ENCODE peak calls at places on chromosomes 1 and 21, in four cellular contexts. Q is body of pancreas, Y is A673, G is tibial artery. H is an unnamed sample.

GRCh38 chr1:216223521-216223920 is 199.7 kb downstream of the USH2A start:
- DNase-seq in Q (no peak), Y (peak; percentile 33), G (no peak), H (no peak)

GRCh38 chr1:109823543-109824348 is 60.0 kb upstream of the EPS8L3 start:
- DNase-seq in Q (peak; percentile 28), G (peak; percentile 70), Y (no peak), H (no peak)

GRCh38 chr21:44784810-44785209 is 16.8 kb downstream of the UBE2G2 start:
- DNase-seq in G (no peak), Q (no peak), Y (no peak), H (no peak)

GRCh38 chr21:32360401-32360981 is 32.3 kb downstream of the URB1 start:
- DNase-seq in Q (no peak), G (no peak), Y (no peak), H (no peak)

GRCh38 chr1:6259491-6260362 is 1.2 kb downstream of the GPR153 start:
- DNase-seq in G (peak; percentile 83), Q (peak; percentile 70), Y (peak; percentile 87), H (peak; percentile 87)

GRCh38 chr1:112807999-112808398 is 92.9 kb upstream of the PPM1J start:
- DNase-seq in G (no peak), Y (no peak), Q (no peak), H (no peak)

GRCh38 chr1:20141466-20141865 is 2.3 kb downstream of the PLA2G2F start:
- DNase-seq in Q (no peak), G (no peak), Y (no peak), H (no peak)

GRCh38 chr1:156359973-156360372 is 9.0 kb upstream of the RHBG start:
- DNase-seq in Y (peak; percentile 40), G (no peak), Q (no peak), H (no peak)

GRCh38 chr1:225182701-225183100 is 245.1 kb downstream of the LBR start:
- DNase-seq in G (no peak), Y (no peak), Q (no peak), H (no peak)

GRCh38 chr1:23444104-23444533 is 19.6 kb upstream of the TCEA3 start:
- DNase-seq in Y (no peak), Q (peak; percentile 30), G (peak; percentile 93), H (peak; percentile 82)

GRCh38 chr1:59732219-59732955 is 82.4 kb upstream of the HOOK1 start:
- DNase-seq in Q (no peak), Y (no peak), G (no peak), H (no peak)

GRCh38 chr1:54975709-54976108 is 4.7 kb upstream of the TMEM61 start:
- DNase-seq in Q (no peak), Y (no peak), G (no peak), H (no peak)

GRCh38 chr1:146036990-146037646 is 15.6 kb upstream of the HJV start:
- DNase-seq in G (peak; percentile 82), Q (peak; percentile 86), Y (peak; percentile 95), H (no peak)

GRCh38 chr1:35675773-35676172 is 34.4 kb upstream of the PSMB2 start:
- DNase-seq in Y (peak; percentile 39), G (no peak), Q (no peak), H (no peak)

GRCh38 chr1:86757272-86757984 is 53.1 kb downstream of the SH3GLB1 start:
- DNase-seq in Y (peak; percentile 62), G (peak; percentile 39), Q (no peak), H (no peak)

GRCh38 chr1:210584439-210585113 is 255.9 kb downstream of the HHAT start:
- DNase-seq in Y (peak; percentile 91), G (peak; percentile 67), Q (peak; percentile 85), H (peak; percentile 64)

GRCh38 chr21:15289896-15290841 is 225.4 kb upstream of the NRIP1 start:
- DNase-seq in Y (peak; percentile 74), G (no peak), Q (peak; percentile 88), H (no peak)

GRCh38 chr1:197199923-197200467 is 53.5 kb upstream of the ASPM start:
- DNase-seq in G (no peak), Q (no peak), Y (peak; percentile 4), H (no peak)
- H3K4me1 ChIP-seq in G (peaks cover 59% of the 10 kb centered on the region), Q (peaks cover 25% of the 10 kb centered on the region), Y (peaks cover 15% of the 10 kb centered on the region), H (no peaks in the 10 kb centered on the region)

GRCh38 chr21:38229260-38229877 is 27.4 kb upstream of the KCNJ15 start:
- DNase-seq in Y (no peak), Q (no peak), G (no peak), H (no peak)
- H3K4me1 ChIP-seq in Y (no peaks in the 10 kb centered on the region), Q (peaks cover 16% of the 10 kb centered on the region), G (peaks cover 5% of the 10 kb centered on the region), H (no peaks in the 10 kb centered on the region)

GRCh38 chr1:206102292-206102936 is 14.8 kb downstream of the AVPR1B start:
- DNase-seq in G (no peak), Q (no peak), Y (no peak), H (no peak)
- H3K4me1 ChIP-seq in G (peaks cover 5% of the 10 kb centered on the region), Q (peaks cover 6% of the 10 kb centered on the region), Y (no peaks in the 10 kb centered on the region), H (peaks cover 3% of the 10 kb centered on the region)

DNA sequence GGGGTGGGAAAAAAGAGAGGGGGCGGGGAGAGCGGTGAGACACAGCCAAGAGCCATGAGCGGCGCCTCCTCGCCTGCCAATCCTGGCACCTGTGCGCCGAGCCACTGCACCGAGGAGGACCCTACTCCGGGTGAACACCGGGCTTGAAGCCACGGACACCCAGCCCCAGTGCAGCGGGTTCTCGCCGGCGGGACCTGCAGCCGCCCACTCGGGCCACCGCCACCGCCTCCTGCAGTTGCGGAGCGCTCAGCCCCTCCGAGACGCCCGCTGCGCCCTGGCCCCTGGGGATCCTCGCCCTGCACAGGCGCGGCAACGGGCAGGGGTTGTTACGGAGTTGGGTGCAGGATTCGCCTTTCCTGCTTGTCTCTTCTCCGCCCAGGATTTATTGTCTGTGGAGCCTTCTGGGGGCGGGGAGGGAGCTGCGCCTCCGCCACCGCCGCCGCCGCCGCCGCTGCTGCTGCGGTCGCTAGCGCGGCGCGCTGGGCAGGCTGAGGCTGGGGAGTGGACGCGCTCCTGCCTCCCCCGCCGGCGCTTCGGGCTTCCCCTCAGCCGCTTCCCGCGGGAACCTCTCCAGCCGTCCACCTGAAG is at the start of gene LRRC7:
- DNase-seq in Q (peak; percentile 22), Y (peak; percentile 38), G (no peak), H (no peak)
- H3K4me1 ChIP-seq in Q (peaks cover 25% of the 10 kb centered on the region), Y (peaks cover 18% of the 10 kb centered on the region), G (peaks cover 27% of the 10 kb centered on the region), H (peaks cover 6% of the 10 kb centered on the region)

DNA sequence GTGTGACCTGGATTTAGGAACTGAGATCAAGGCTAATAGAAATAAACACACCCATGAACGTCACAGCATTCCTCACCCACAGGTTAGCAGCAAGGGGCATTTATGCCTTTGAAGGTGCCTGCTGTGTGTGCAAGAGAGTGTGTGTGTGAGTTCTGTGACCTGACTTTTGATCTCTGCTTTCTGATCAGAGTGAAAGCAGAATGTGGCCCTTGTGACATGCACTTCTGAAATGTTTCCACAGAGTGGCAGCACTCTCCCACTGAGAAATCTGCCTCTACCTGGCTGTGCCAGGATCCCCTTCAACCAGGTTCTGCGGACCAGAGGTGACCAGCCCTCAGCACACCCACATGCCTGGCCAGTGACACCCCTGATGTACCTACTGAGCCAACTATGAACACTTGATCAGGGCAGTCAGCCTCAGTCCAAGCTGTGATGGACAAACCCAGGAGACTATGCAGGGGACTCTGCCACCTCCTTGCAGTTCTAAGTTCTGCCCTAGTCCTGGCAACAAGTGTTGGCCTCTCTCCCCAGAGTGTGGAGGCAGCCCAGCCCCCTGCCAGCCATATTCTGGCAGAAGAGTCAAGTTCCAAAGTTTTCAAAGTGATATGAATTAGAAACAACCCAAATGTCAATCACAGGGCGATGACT is 41.0 kb downstream of the RXRG start:
- DNase-seq in Q (peak; percentile 33), Y (no peak), G (no peak), H (no peak)
- H3K4me1 ChIP-seq in Q (no peaks in the 10 kb centered on the region), Y (no peaks in the 10 kb centered on the region), G (no peaks in the 10 kb centered on the region), H (no peaks in the 10 kb centered on the region)

DNA sequence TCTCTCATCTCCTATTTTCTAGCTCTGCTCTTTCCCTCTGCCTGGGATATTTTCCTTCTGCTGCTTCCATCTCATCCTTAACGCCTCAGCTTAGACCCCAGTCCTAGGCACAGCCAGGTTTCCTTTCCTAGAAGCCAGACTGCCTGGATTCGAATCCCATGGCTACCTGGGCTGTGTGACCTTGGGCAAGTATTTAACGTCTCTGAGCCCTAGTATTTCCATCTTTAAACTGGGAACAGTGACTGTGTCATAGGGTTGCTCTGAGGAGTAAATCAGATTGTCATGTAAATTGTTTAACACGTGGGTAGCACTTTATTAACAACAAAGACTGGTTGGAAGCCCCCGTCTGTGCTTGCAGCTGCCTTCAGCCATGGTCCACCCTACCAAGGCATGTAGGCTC is 18.4 kb downstream of the DHRS3 start:
- DNase-seq in G (no peak), Q (no peak), Y (no peak), H (no peak)
- H3K4me1 ChIP-seq in G (peaks cover 95% of the 10 kb centered on the region), Q (peaks cover 97% of the 10 kb centered on the region), Y (no peaks in the 10 kb centered on the region), H (peaks cover 44% of the 10 kb centered on the region)

GRCh38 chr1:17569200-17570139 is 30.0 kb downstream of the ARHGEF10L start:
- DNase-seq in Q (peak; percentile 81), Y (no peak), G (peak; percentile 97), H (peak; percentile 97)
- H3K4me1 ChIP-seq in Q (peaks cover 82% of the 10 kb centered on the region), Y (no peaks in the 10 kb centered on the region), G (peaks cover 96% of the 10 kb centered on the region), H (peaks cover 83% of the 10 kb centered on the region)

DNA sequence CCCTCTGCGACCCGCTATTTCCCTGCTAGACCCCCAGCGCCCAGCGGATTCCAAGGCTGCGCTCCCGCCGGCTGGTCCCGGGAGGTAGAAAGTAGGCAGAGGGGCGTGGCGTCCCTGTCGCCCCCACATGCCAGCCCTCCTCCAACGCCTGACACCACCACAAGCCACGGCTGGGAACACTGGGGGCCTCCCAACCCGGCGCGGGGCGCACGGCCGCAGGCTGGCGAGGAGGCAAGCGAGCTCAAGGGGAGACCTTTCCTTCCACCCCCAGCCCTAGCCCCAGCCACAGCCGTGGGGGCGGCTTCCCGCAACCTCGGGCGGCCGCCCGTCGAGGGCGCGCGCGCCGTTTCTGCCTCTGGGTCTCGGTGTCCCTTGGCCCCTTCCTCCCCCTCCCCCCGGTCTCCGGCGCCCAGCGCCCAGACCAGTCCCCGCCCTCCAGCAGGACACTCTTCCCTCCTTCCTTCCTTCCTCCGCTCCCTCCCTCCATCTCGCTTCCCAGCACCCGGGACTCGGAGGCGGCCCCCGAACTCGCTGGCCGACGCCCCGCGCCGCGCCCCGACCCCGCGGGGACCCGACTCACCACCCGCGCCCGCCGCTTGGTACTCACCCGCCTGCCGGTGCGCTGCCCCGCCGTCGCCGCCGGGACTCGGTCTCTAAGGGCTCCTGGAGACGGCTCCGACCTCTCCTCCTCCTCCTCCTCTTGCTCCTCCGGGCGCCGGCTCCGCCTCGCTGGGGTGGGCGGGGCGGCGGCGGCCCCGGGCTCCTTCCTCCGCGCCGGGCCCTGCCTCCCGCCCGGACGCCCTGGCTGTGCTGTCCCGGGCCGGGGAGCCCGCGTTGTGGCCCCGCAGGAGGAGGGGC is at the start of gene GNG12:
- DNase-seq in G (peak; percentile 78), Q (peak; percentile 78), Y (peak; percentile 76), H (peak; percentile 14)
- H3K4me1 ChIP-seq in G (peaks cover 49% of the 10 kb centered on the region), Q (peaks cover 32% of the 10 kb centered on the region), Y (peaks cover 67% of the 10 kb centered on the region), H (peaks cover 29% of the 10 kb centered on the region)

DNA sequence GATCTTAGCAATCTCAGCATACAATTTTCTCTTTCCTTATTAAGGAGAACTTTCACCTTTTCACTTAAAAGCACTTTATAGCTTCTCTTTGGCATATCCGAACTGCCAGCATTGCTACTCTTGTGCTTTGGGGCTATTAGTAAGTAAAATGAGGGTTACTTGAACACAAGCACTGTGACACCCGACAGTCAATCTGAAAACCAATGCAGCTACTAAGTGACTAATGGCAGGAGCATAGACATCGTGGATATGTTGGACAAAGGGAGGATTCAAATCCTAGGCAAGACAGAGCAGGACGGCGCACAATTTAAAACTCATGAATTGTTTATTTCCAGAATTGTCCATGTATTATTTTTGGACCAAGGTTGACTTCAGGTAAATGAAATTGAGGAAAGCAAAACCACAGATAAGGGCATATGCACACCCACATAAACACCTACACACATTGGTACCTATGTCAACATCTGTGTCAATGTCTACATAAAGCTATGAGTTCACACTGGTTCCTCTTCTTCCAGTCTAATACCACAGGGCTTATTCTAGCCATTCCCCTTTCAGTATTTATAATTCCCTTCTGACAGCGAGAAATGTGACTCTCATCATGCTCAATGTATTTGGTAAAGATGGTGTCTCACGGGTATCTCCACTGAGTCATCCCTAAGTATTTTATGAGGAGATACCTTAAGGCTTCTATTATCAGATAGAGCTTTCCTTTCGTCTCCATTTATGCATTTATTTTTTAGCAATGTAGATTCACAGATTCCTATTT is 75.3 kb upstream of the RALGPS2 start:
- DNase-seq in G (no peak), Q (no peak), Y (no peak), H (no peak)
- H3K4me1 ChIP-seq in G (no peaks in the 10 kb centered on the region), Q (peaks cover under 1% of the 10 kb centered on the region), Y (no peaks in the 10 kb centered on the region), H (no peaks in the 10 kb centered on the region)

H was measured in ascending aorta.